ENCODE peak calls at places on chromosomes 7 and 10, in nine cellular contexts. E is SJSA1; X is HCT116; L is CD8-positive, alpha-beta memory T cell; R is fibroblast of lung; B is psoas muscle; U is left ventricle myocardium inferior; C is stomach; Y is dorsolateral prefrontal cortex. N is an unnamed sample.

GRCh38 chr10:51422311-51423120 is 276.9 kb downstream of the CSTF2T start:
- DNase-seq in B (peak; percentile 44), Y (peak; percentile 32), C (peak; percentile 67), E (no peak), U (peak; percentile 31), R (peak; percentile 50), L (peak; percentile 5), X (peak; percentile 16), N (peak; percentile 77)

GRCh38 chr10:77857272-77857671 is 69.3 kb downstream of the DLG5 start:
- DNase-seq in U (no peak), R (no peak), E (no peak), X (no peak), B (no peak), C (peak; percentile 43), L (no peak), Y (no peak), N (no peak)

GRCh38 chr10:58743466-58744115 is 230.9 kb downstream of the BICC1 start:
- DNase-seq in L (no peak), E (no peak), B (no peak), X (no peak), R (peak; percentile 89), U (no peak), C (no peak), Y (no peak), N (peak; percentile 37)

GRCh38 chr7:94436018-94436604 is 41.4 kb downstream of the COL1A2 start:
- DNase-seq in Y (peak; percentile 56), B (peak; percentile 29), X (peak; percentile 54), E (peak; percentile 73), C (peak; percentile 66), U (no peak), R (peak; percentile 63), L (peak; percentile 24), N (peak; percentile 87)

GRCh38 chr10:29119374-29119773 is 169.5 kb upstream of the LYZL1 start:
- DNase-seq in R (no peak), U (peak; percentile 19), E (peak; percentile 89), Y (no peak), L (no peak), B (no peak), C (peak; percentile 59), X (peak; percentile 29), N (peak; percentile 13)

GRCh38 chr10:34666008-34666700 is 148.9 kb downstream of the PARD3 start:
- DNase-seq in L (no peak), Y (no peak), R (peak; percentile 92), U (no peak), B (no peak), C (peak; percentile 40), X (peak; percentile 77), E (peak; percentile 67), N (peak; percentile 96)

GRCh38 chr7:131218727-131219128 is 108.9 kb upstream of the MKLN1 start:
- DNase-seq in X (no peak), B (no peak), E (no peak), C (no peak), L (no peak), U (no peak), Y (no peak), R (no peak), N (no peak)

GRCh38 chr10:77552252-77552651 is 85.4 kb downstream of the KCNMA1 start:
- DNase-seq in Y (no peak), B (no peak), C (no peak), L (no peak), X (no peak), E (no peak), U (no peak), R (no peak), N (no peak)

GRCh38 chr10:1629326-1630036 is 107.8 kb downstream of the ADARB2 start:
- DNase-seq in B (no peak), R (no peak), X (no peak), L (no peak), E (peak; percentile 31), U (no peak), C (no peak), Y (no peak), N (no peak)

GRCh38 chr10:69262249-69262864 is 15.9 kb upstream of the HK1 start:
- DNase-seq in C (no peak), B (no peak), L (no peak), U (no peak), X (no peak), R (no peak), E (no peak), Y (no peak), N (no peak)

DNA sequence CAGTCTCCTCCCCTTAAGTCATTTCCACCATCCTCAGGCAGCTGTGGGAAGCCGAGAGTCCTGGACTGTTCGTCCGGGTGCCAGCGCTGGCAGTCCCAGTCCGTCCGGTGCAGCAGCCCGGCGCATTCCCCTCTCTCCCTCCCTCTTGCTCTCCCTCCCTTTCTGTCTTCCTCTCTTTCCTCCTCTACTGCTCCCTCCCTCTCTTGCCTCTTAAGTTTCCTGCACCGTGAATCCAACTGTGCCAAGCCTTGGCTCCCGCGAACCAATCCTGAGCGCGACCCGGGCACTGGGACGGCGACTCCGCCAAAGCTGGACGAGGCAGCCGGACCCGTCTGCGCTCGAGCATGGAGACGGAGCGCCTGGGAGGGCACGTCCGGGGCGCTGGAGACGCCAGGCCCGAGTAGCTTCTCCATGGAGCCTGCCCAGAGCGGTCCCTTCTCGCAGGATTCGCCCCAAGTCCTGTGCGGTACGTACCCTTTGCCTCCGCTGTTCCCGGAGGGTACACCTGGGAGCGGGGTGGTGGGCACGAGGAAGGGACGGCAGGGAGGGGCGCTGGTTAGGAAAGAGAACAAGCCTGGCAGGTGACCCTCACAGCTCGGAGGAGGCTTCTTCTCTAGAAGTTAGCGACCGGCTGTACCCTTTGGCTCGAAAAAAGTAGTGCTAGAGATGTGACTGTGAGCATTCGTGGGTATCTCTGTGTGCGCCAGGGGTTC is 1.0 kb downstream of the NXPH1 start:
- DNase-seq in B (no peak), C (no peak), L (no peak), Y (no peak), X (no peak), R (no peak), U (no peak), E (no peak), N (no peak)
- H3K27me3 ChIP-seq in B (peaks cover 4% of the 10 kb centered on the region), C (peaks cover 99% of the 10 kb centered on the region), L (peaks cover 34% of the 10 kb centered on the region), Y (peaks cover 51% of the 10 kb centered on the region), X (peaks cover 12% of the 10 kb centered on the region), R (no peaks in the 10 kb centered on the region), U (peaks cover 100% of the 10 kb centered on the region), E (peaks cover 10% of the 10 kb centered on the region), N (peaks cover 52% of the 10 kb centered on the region)

GRCh38 chr10:75392271-75392670 is 9.3 kb downstream of the ZNF503 start:
- DNase-seq in B (no peak), X (no peak), C (no peak), L (no peak), R (no peak), Y (no peak), U (no peak), E (no peak), N (no peak)
- H3K27me3 ChIP-seq in B (no peaks in the 10 kb centered on the region), X (no peaks in the 10 kb centered on the region), C (peaks cover 26% of the 10 kb centered on the region), L (peaks cover 8% of the 10 kb centered on the region), R (no peaks in the 10 kb centered on the region), Y (peaks cover 21% of the 10 kb centered on the region), U (peaks cover 13% of the 10 kb centered on the region), E (no peaks in the 10 kb centered on the region), N (no peaks in the 10 kb centered on the region)

DNA sequence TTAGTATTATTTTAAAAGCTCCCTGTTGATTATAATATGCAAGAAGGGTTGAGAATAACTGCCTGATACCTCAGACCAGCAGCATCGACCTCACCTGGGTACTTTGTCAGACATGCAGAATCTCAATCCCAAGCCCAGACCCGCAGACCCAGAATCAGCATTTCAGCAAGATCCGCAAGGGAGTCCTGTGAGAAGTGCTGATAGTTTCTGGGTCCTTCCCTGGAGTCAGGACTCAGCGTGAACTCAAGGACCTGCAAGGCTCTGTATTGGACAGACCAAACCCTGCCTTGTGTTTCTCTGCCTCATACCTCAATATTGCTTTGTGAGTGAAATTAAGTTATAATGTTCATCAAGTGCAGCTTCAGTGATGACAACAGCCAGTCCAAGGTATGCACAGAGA is 149.5 kb upstream of the NPY start:
- DNase-seq in U (no peak), R (no peak), X (no peak), Y (no peak), E (no peak), L (no peak), C (no peak), B (no peak), N (no peak)
- H3K27me3 ChIP-seq in U (no peaks in the 10 kb centered on the region), R (no peaks in the 10 kb centered on the region), X (peaks cover 10% of the 10 kb centered on the region), Y (no peaks in the 10 kb centered on the region), E (peaks cover 2% of the 10 kb centered on the region), L (no peaks in the 10 kb centered on the region), C (no peaks in the 10 kb centered on the region), B (no peaks in the 10 kb centered on the region), N (no peaks in the 10 kb centered on the region)

GRCh38 chr10:100759331-100759730 is 13.9 kb downstream of the PAX2 start:
- DNase-seq in L (no peak), C (no peak), U (no peak), E (no peak), Y (no peak), B (no peak), R (no peak), X (no peak), N (no peak)

GRCh38 chr10:100755821-100756220 is 10.4 kb downstream of the PAX2 start:
- DNase-seq in C (no peak), E (no peak), R (no peak), B (no peak), L (no peak), U (no peak), Y (no peak), X (no peak), N (no peak)

GRCh38 chr10:100760726-100761125 is 15.3 kb downstream of the PAX2 start:
- DNase-seq in E (no peak), Y (no peak), X (no peak), U (no peak), L (no peak), B (no peak), R (no peak), C (no peak), N (no peak)

GRCh38 chr10:100763043-100763747 is 17.8 kb downstream of the PAX2 start:
- DNase-seq in E (no peak), X (no peak), C (no peak), Y (no peak), U (no peak), B (no peak), L (no peak), R (no peak), N (no peak)

DNA sequence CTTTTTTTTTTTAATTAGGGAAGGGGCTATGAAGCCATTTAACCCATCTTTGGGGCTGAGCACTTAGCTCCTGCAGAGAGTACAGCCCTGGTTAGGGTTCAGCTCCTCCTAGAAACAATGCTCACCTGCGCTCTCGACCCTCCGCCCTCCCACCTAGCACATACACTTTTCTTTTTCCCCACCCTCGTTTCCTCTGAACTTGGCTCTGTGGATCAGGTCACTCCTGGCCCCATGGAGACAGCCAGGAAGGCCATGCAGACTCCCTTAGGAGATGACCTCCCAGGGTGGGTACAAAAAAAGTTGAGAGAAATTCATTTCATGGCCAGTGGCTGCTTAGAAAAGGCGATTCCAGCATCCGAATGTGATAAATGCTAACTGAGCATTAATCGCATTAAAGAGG is 15.8 kb downstream of the PAX2 start:
- DNase-seq in Y (no peak), U (no peak), L (no peak), E (no peak), X (no peak), R (no peak), B (no peak), C (no peak), N (no peak)
- H3K27me3 ChIP-seq in Y (peaks cover 12% of the 10 kb centered on the region), U (peaks cover 100% of the 10 kb centered on the region), L (peaks cover 9% of the 10 kb centered on the region), E (peaks cover 88% of the 10 kb centered on the region), X (no peaks in the 10 kb centered on the region), R (peaks cover 31% of the 10 kb centered on the region), B (peaks cover 3% of the 10 kb centered on the region), C (peaks cover 94% of the 10 kb centered on the region), N (peaks cover 80% of the 10 kb centered on the region)

GRCh38 chr7:1285556-1286301 is 53.1 kb downstream of the UNCX start:
- DNase-seq in L (no peak), B (peak; percentile 7), X (no peak), Y (no peak), C (no peak), R (no peak), U (peak; percentile 7), E (no peak), N (no peak)
- H3K27me3 ChIP-seq in L (no peaks in the 10 kb centered on the region), B (no peaks in the 10 kb centered on the region), X (no peaks in the 10 kb centered on the region), Y (no peaks in the 10 kb centered on the region), C (peaks cover 80% of the 10 kb centered on the region), R (peaks cover 4% of the 10 kb centered on the region), U (peaks cover 85% of the 10 kb centered on the region), E (peaks cover 49% of the 10 kb centered on the region), N (peaks cover 3% of the 10 kb centered on the region)